ENCODE peak calls at places on chromosomes 13 and 19, in six cellular contexts. V is fibroblast of pulmonary artery, A is GM12865, O is astrocyte of the spinal cord, I is body of pancreas, J is IMR-90. N is an unnamed sample.

GRCh38 chr13:114109646-114110045 is 22.8 kb downstream of the RASA3 start:
- DNase-seq in V (no peak), I (no peak), A (no peak), O (no peak), J (no peak), N (no peak)

GRCh38 chr19:53982611-53983010 is 8.8 kb upstream of the CACNG6 start:
- DNase-seq in I (peak; percentile 16), V (peak; percentile 55), O (no peak), A (no peak), J (no peak), N (no peak)

GRCh38 chr19:58559275-58560006 is 1.0 kb upstream of the UBE2M start:
- DNase-seq in O (peak; percentile 90), I (peak; percentile 94), V (peak; percentile 92), J (peak; percentile 89), A (peak; percentile 97), N (peak; percentile 90)

GRCh38 chr19:12736854-12737665 is at the start of gene GET3:
- DNase-seq in A (peak; percentile 98), O (peak; percentile 100), V (peak; percentile 100), I (peak; percentile 99), J (peak; percentile 100), N (peak; percentile 100)

GRCh38 chr13:88643233-88643632 is 972.1 kb downstream of the SLITRK5 start:
- DNase-seq in A (no peak), J (no peak), V (no peak), I (no peak), O (no peak), N (no peak)

GRCh38 chr13:43205421-43205820 is 182.0 kb downstream of the DNAJC15 start:
- DNase-seq in A (no peak), J (no peak), O (no peak), V (no peak), I (no peak), N (no peak)

GRCh38 chr13:25286308-25286968 is 850 bp downstream of the MTMR6 start:
- DNase-seq in I (peak; percentile 44), J (peak; percentile 58), V (peak; percentile 57), A (peak; percentile 69), O (peak; percentile 48), N (peak; percentile 56)

GRCh38 chr19:35090160-35090794 is 25.3 kb upstream of the FXYD3 start:
- DNase-seq in J (peak; percentile 53), V (peak; percentile 66), O (peak; percentile 58), A (peak; percentile 58), I (peak; percentile 87), N (peak; percentile 60)

GRCh38 chr13:74641586-74641985 is 507.4 kb upstream of the KLF12 start:
- DNase-seq in V (peak; percentile 14), A (no peak), I (no peak), J (peak; percentile 74), O (peak; percentile 53), N (peak; percentile 93)

GRCh38 chr13:100921139-100921538 is 246.5 kb upstream of the TMTC4 start:
- DNase-seq in I (no peak), J (peak; percentile 18), V (no peak), O (no peak), A (no peak), N (no peak)

GRCh38 chr19:18588611-18589379 is at the start of gene REX1BD:
- DNase-seq in J (peak; percentile 68), V (peak; percentile 77), A (peak; percentile 95), O (peak; percentile 78), I (peak; percentile 83), N (peak; percentile 65)

GRCh38 chr19:5360003-5360820 is 19.6 kb upstream of the PTPRS start:
- DNase-seq in V (peak; percentile 9), A (no peak), J (peak; percentile 29), O (no peak), I (peak; percentile 24), N (peak; percentile 57)

GRCh38 chr13:24502567-24503375 is 9.8 kb downstream of the PARP4 start:
- DNase-seq in J (peak; percentile 53), O (peak; percentile 63), I (no peak), A (no peak), V (peak; percentile 48), N (peak; percentile 77)

GRCh38 chr13:112959206-112959605 is 9.8 kb upstream of the MCF2L start:
- DNase-seq in I (no peak), J (no peak), O (no peak), V (peak; percentile 17), A (no peak), N (no peak)

GRCh38 chr13:35769812-35770211 is 293.3 kb upstream of the MAB21L1 start:
- DNase-seq in V (no peak), A (no peak), O (no peak), J (no peak), I (no peak), N (no peak)

GRCh38 chr13:51201886-51202285 is 20.3 kb upstream of the FAM124A start:
- DNase-seq in A (no peak), O (no peak), V (no peak), I (no peak), J (no peak), N (no peak)

GRCh38 chr19:43438291-43439162 is 23.8 kb downstream of the TEX101 start:
- DNase-seq in V (peak; percentile 88), J (peak; percentile 67), A (no peak), I (peak; percentile 22), O (no peak), N (peak; percentile 90)

GRCh38 chr19:1279782-1280341 is 4.5 kb downstream of the FAM174C start:
- DNase-seq in I (peak; percentile 82), A (peak; percentile 89), V (peak; percentile 87), O (peak; percentile 83), J (peak; percentile 80), N (peak; percentile 84)

GRCh38 chr19:17943284-17944221 is 10.7 kb downstream of the CCDC124 start:
- DNase-seq in O (no peak), V (no peak), J (no peak), I (no peak), A (no peak), N (no peak)

GRCh38 chr13:94829201-94829600 is 116.9 kb upstream of the SOX21 start:
- DNase-seq in A (no peak), I (no peak), V (no peak), J (no peak), O (no peak), N (no peak)

GRCh38 chr19:9828551-9829063 is 889 bp downstream of the UBL5 start:
- DNase-seq in J (no peak), O (no peak), V (no peak), A (no peak), I (no peak), N (no peak)

GRCh38 chr19:39524495-39524894 is 8.2 kb downstream of the EID2B start:
- DNase-seq in V (no peak), J (no peak), A (peak; percentile 35), O (no peak), I (no peak), N (no peak)

GRCh38 chr19:1432507-1432887 is 5.7 kb upstream of the RPS15 start:
- DNase-seq in V (no peak), I (no peak), A (no peak), J (no peak), O (no peak), N (no peak)

GRCh38 chr19:55345818-55346724 is 6.4 kb downstream of the KMT5C start:
- DNase-seq in V (peak; percentile 35), J (no peak), O (peak; percentile 14), A (no peak), I (no peak), N (peak; percentile 80)

GRCh38 chr19:1472227-1473055 is 6.6 kb downstream of the C19orf25 start:
- DNase-seq in J (no peak), I (no peak), O (no peak), A (no peak), V (no peak), N (no peak)

GRCh38 chr19:51114087-51114714 is 6.0 kb upstream of the CTU1 start:
- DNase-seq in O (no peak), A (peak; percentile 49), V (no peak), I (no peak), J (no peak), N (no peak)

GRCh38 chr13:26985285-26985878 is 186.2 kb downstream of the USP12 start:
- DNase-seq in A (peak; percentile 88), J (peak; percentile 80), I (peak; percentile 89), V (peak; percentile 90), O (peak; percentile 79), N (peak; percentile 84)

GRCh38 chr13:100645382-100645781 is 29.2 kb downstream of the TMTC4 start:
- DNase-seq in O (no peak), V (no peak), A (no peak), I (no peak), J (no peak), N (no peak)

GRCh38 chr13:109790951-109791605 is 4.7 kb upstream of the IRS2 start:
- DNase-seq in O (peak; percentile 45), J (peak; percentile 41), V (peak; percentile 60), I (peak; percentile 50), A (no peak), N (peak; percentile 44)

GRCh38 chr19:7326105-7326877 is 22.4 kb upstream of the ARHGEF18 start:
- DNase-seq in I (no peak), J (no peak), A (peak; percentile 69), O (peak; percentile 4), V (peak; percentile 21), N (peak; percentile 36)
- TF ChIP-seq CTCF in I (peak; percentile 32), J (no peak), A (peak; percentile 51), O (peak; percentile 35), V (peak; percentile 38), N (peak; percentile 45)

GRCh38 chr19:7869910-7870511 is 4.2 kb downstream of the PRR36 start:
- DNase-seq in V (peak; percentile 23), O (no peak), J (peak; percentile 8), A (peak; percentile 77), I (peak; percentile 62), N (peak; percentile 21)

GRCh38 chr19:7867092-7867844 is 6.9 kb downstream of the PRR36 start:
- DNase-seq in I (no peak), O (no peak), J (no peak), V (no peak), A (no peak), N (no peak)

GRCh38 chr19:7868326-7868670 is 5.9 kb downstream of the PRR36 start:
- DNase-seq in V (no peak), I (no peak), O (no peak), A (no peak), J (no peak), N (peak; percentile 15)

GRCh38 chr19:7869453-7869909 is 4.7 kb downstream of the PRR36 start:
- DNase-seq in V (peak; percentile 40), O (no peak), A (peak; percentile 87), J (peak; percentile 28), I (peak; percentile 65), N (no peak)

GRCh38 chr19:7868671-7869452 is 5.3 kb downstream of the PRR36 start:
- DNase-seq in J (peak; percentile 44), I (peak; percentile 90), O (peak; percentile 39), A (peak; percentile 93), V (peak; percentile 62), N (peak; percentile 58)
- H3K4me3 ChIP-seq in J (peak overlapping the region; percentile 43), I (no peak overlapping the region), O (peak overlapping the region; percentile 27), A (peak overlapping the region; percentile 69), V (peak overlapping the region; percentile 30), N (no peak overlapping the region)

GRCh38 chr13:37679043-37679442 is 80.5 kb upstream of the POSTN start:
- DNase-seq in O (no peak), V (no peak), J (no peak), A (no peak), I (no peak), N (no peak)
- TF ChIP-seq CTCF in O (peak; percentile 30), V (peak; percentile 34), J (peak; percentile 10), A (no peak), I (no peak), N (peak; percentile 32)

GRCh38 chr13:98275711-98276171 is 98.7 kb upstream of the RNF113B start:
- DNase-seq in V (no peak), I (no peak), J (no peak), O (no peak), A (no peak), N (no peak)
- H3K4me3 ChIP-seq in V (no peak overlapping the region), I (no peak overlapping the region), J (no peak overlapping the region), O (no peak overlapping the region), A (no peak overlapping the region), N (no peak overlapping the region)